ENCODE peak calls at places on chromosomes 4 and X, in seven cellular contexts. I is CD8-positive, alpha-beta T cell; Q is transverse colon; J is dorsolateral prefrontal cortex; R is ovary; S is mesenchymal stem cell; C is lower lobe of right lung. U is an unnamed sample.

GRCh38 chr4:8893624-8894423 is 22.2 kb upstream of the HMX1 start:
- DNase-seq in I (no peak), Q (no peak), J (no peak), R (no peak), S (no peak), C (no peak), U (no peak)

GRCh38 chr4:68349361-68350360 is at the start of gene YTHDC1:
- DNase-seq in I (peak; percentile 97), Q (peak; percentile 98), J (peak; percentile 96), R (peak; percentile 98), S (peak; percentile 96), C (peak; percentile 98), U (peak; percentile 98)

GRCh38 chrX:107537815-107538214 is 88.4 kb downstream of the FRMPD3 start:
- DNase-seq in I (peak; percentile 25), Q (no peak), J (no peak), R (no peak), S (peak; percentile 46), C (no peak), U (peak; percentile 44)

GRCh38 chrX:20530319-20530979 is 263.7 kb upstream of the RPS6KA3 start:
- DNase-seq in I (peak; percentile 51), Q (peak; percentile 57), J (no peak), R (peak; percentile 28), S (peak; percentile 58), C (no peak), U (no peak)

GRCh38 chr4:159126716-159127115 is 23.8 kb downstream of the RAPGEF2 start:
- DNase-seq in I (no peak), Q (no peak), J (no peak), R (no peak), S (no peak), C (no peak), U (no peak)

GRCh38 chrX:41468647-41469323 is 21.6 kb downstream of the NYX start:
- DNase-seq in I (no peak), Q (no peak), J (no peak), R (no peak), S (peak; percentile 30), C (no peak), U (no peak)

GRCh38 chr4:32847466-32847865 is 2127.3 kb downstream of the PCDH7 start:
- DNase-seq in I (no peak), Q (no peak), J (no peak), R (no peak), S (peak; percentile 19), C (no peak), U (no peak)

GRCh38 chr4:102867278-102868152 is 1.3 kb upstream of the CISD2 start:
- DNase-seq in I (no peak), Q (no peak), J (no peak), R (no peak), S (no peak), C (no peak), U (no peak)

GRCh38 chrX:88560673-88561330 is 186.2 kb upstream of the CPXCR1 start:
- DNase-seq in I (no peak), Q (no peak), J (no peak), R (no peak), S (no peak), C (no peak), U (peak; percentile 45)

GRCh38 chr4:11428161-11428700 is 463 bp downstream of the HS3ST1 start:
- DNase-seq in I (no peak), Q (no peak), J (no peak), R (no peak), S (peak; percentile 1), C (no peak), U (no peak)

GRCh38 chr4:183200453-183200852 is 101.4 kb downstream of the WWC2 start:
- DNase-seq in I (no peak), Q (peak; percentile 14), J (peak; percentile 42), R (peak; percentile 33), S (peak; percentile 56), C (peak; percentile 83), U (no peak)

GRCh38 chrX:110125435-110125834 is 122.5 kb downstream of the TMEM164 start:
- DNase-seq in I (no peak), Q (no peak), J (peak; percentile 41), R (no peak), S (peak; percentile 16), C (no peak), U (no peak)
- H3K27me3 ChIP-seq in I (no peaks in the 10 kb centered on the region), Q (no peaks in the 10 kb centered on the region), J (peaks cover 33% of the 10 kb centered on the region), R (no peaks in the 10 kb centered on the region), S (peaks cover 35% of the 10 kb centered on the region), C (no peaks in the 10 kb centered on the region), U (no peaks in the 10 kb centered on the region)

GRCh38 chr4:157220026-157220881 is at the start of gene GRIA2:
- DNase-seq in I (no peak), Q (no peak), J (peak; percentile 86), R (no peak), S (peak; percentile 66), C (peak; percentile 53), U (peak; percentile 46)
- H3K27me3 ChIP-seq in I (peaks cover 6% of the 10 kb centered on the region), Q (peaks cover 64% of the 10 kb centered on the region), J (no peaks in the 10 kb centered on the region), R (no peaks in the 10 kb centered on the region), S (peaks cover 53% of the 10 kb centered on the region), C (peaks cover 47% of the 10 kb centered on the region), U (peaks cover 27% of the 10 kb centered on the region)

GRCh38 chr4:108170729-108171540 is 2.2 kb upstream of the LEF1 start:
- DNase-seq in I (no peak), Q (no peak), J (no peak), R (no peak), S (peak; percentile 42), C (no peak), U (no peak)
- H3K27me3 ChIP-seq in I (no peaks in the 10 kb centered on the region), Q (peaks cover 93% of the 10 kb centered on the region), J (peaks cover 87% of the 10 kb centered on the region), R (no peaks in the 10 kb centered on the region), S (peaks cover 84% of the 10 kb centered on the region), C (peaks cover 70% of the 10 kb centered on the region), U (peaks cover 56% of the 10 kb centered on the region)

DNA sequence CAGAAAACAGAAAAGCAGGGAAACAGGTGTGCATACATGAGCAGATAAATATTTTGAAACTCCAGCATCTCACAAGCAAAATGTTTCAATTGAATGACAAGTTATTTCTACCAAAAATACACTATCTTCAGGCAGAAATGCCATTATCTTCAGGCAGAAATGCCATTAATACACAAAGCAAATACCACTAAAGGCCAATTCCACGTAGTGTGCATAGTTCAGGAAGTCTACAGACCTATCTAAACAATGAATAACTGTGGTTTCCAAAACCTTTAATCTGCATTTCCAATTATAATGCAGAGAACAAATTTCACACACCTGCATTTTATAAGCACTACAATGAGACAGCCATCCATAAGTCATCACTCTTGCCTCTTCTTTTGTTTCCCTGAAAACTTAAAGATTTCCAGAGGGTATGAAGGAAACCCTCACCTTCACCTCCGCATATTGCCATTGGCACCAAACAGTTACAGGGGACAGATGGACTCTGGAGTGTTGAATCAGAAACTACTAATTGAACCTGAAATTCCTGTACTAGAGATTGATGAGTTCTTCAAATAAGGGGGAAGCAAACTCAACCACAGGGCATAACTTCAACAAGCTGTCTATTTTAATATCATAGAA is 179.0 kb downstream of the PDGFC start:
- DNase-seq in I (no peak), Q (no peak), J (no peak), R (no peak), S (no peak), C (no peak), U (no peak)
- H3K27me3 ChIP-seq in I (no peaks in the 10 kb centered on the region), Q (no peaks in the 10 kb centered on the region), J (no peaks in the 10 kb centered on the region), R (no peaks in the 10 kb centered on the region), S (no peaks in the 10 kb centered on the region), C (no peaks in the 10 kb centered on the region), U (no peaks in the 10 kb centered on the region)

U was measured in right lobe of liver.